ENCODE peak calls at places on chromosomes 5 and 9, in four cellular contexts. M is GM20000, D is endothelial cell, H is OCI-LY7. J is an unnamed sample.

GRCh38 chr5:138448481-138449398 is 9.9 kb downstream of the REEP2 start:
- DNase-seq in M (no peak), H (no peak), D (no peak), J (no peak)

GRCh38 chr9:13213998-13214397 is 65.5 kb downstream of the MPDZ start:
- DNase-seq in M (no peak), D (no peak), H (no peak), J (no peak)

GRCh38 chr5:179124853-179125788 is 64.9 kb downstream of the ZNF354C start:
- DNase-seq in H (no peak), D (no peak), M (no peak), J (no peak)

GRCh38 chr9:112783551-112783954 is 33.0 kb downstream of the SNX30 start:
- DNase-seq in H (no peak), M (no peak), D (no peak), J (no peak)

GRCh38 chr9:22030101-22030598 is 21.0 kb upstream of the CDKN2B start:
- DNase-seq in M (no peak), H (peak; percentile 56), D (no peak), J (no peak)

GRCh38 chr9:79012561-79012960 is 559.2 kb upstream of the TLE4 start:
- DNase-seq in H (no peak), M (no peak), D (no peak), J (no peak)

GRCh38 chr5:150603052-150603451 is 37.4 kb upstream of the SYNPO start:
- DNase-seq in H (no peak), M (no peak), D (no peak), J (no peak)

GRCh38 chr5:140362875-140363630 is 3.1 kb downstream of the SLC4A9 start:
- DNase-seq in D (peak; percentile 92), M (peak; percentile 83), H (peak; percentile 78), J (peak; percentile 93)

GRCh38 chr9:89872426-89872912 is 267.7 kb downstream of the GADD45G start:
- DNase-seq in D (no peak), M (no peak), H (no peak), J (no peak)

GRCh38 chr5:133487093-133487492 is 125.2 kb downstream of the FSTL4 start:
- DNase-seq in H (no peak), D (no peak), M (no peak), J (no peak)

GRCh38 chr5:143496928-143497327 is 93.4 kb upstream of the NR3C1 start:
- DNase-seq in H (no peak), M (no peak), D (no peak), J (no peak)

GRCh38 chr5:143499480-143500114 is 96.1 kb upstream of the NR3C1 start:
- DNase-seq in H (peak; percentile 16), D (no peak), M (no peak), J (no peak)

GRCh38 chr5:143498821-143499220 is 95.3 kb upstream of the NR3C1 start:
- DNase-seq in H (no peak), M (no peak), D (no peak), J (no peak)

GRCh38 chr5:143495823-143496275 is 92.4 kb upstream of the NR3C1 start:
- DNase-seq in H (no peak), D (no peak), M (no peak), J (no peak)

GRCh38 chr5:143497749-143498148 is 94.3 kb upstream of the NR3C1 start:
- DNase-seq in H (no peak), D (no peak), M (no peak), J (no peak)
- TF ChIP-seq CTCF in H (no peak), D (no peak), M (no peak), J (no peak)

DNA sequence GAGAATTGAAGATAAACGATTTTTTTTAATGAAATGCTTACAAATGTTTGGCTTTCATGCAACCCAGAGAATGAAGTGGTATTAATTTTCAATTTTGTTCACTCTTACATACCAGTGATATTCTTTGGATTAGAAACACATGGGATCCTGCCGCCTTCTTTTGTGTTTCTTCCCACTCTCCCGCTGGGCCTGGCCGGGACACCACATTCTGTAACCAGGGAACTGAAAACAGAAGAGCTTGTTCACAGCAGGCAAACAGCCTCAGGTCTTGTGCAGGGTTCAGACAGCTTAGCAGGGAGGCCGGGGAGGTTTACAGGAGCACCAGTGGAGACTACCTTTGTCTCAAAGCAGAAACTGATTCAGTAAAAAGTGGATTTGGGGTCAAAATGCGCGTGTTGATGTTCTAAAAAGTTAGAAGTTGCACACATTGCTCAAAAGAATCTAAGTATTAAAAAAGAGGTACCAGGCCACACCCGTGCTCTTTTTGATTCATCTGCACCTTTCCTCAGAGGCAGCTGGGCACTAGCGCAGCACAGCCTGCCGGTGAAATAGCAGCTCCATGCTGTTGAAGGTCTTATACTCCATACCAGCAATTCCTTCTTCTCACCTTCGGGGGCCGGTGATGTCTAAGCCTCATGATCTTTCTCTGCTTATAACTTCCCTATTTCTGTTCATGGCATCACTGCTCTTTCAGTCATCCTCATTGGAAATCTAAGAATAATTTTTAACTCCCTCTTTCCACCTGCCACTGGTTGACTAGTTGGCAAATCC is 67.1 kb downstream of the GRAMD2B start:
- DNase-seq in M (no peak), D (no peak), H (peak; percentile 19), J (no peak)
- TF ChIP-seq CTCF in M (no peak), D (no peak), H (peak; percentile 33), J (no peak)

GRCh38 chr9:132459661-132460060 is 49.6 kb downstream of the CFAP77 start:
- DNase-seq in M (no peak), H (no peak), D (no peak), J (no peak)

GRCh38 chr9:132460240-132460639 is 50.2 kb downstream of the CFAP77 start:
- DNase-seq in H (no peak), D (no peak), M (no peak), J (no peak)

GRCh38 chr9:132456241-132456640 is 46.2 kb downstream of the CFAP77 start:
- DNase-seq in D (no peak), H (no peak), M (no peak), J (no peak)

GRCh38 chr9:132457508-132457907 is 47.5 kb downstream of the CFAP77 start:
- DNase-seq in H (no peak), M (no peak), D (no peak), J (no peak)

GRCh38 chr9:132458432-132458831 is 48.4 kb downstream of the CFAP77 start:
- DNase-seq in M (no peak), H (no peak), D (no peak), J (no peak)
- TF ChIP-seq CTCF in M (no peak), H (no peak), D (no peak), J (no peak)

GRCh38 chr9:74958587-74958986 is 5.9 kb upstream of the C9orf40 start:
- DNase-seq in D (no peak), M (no peak), H (no peak), J (no peak)
- TF ChIP-seq CTCF in D (no peak), M (no peak), H (no peak), J (no peak)

GRCh38 chr9:71812385-71812784 is 44.1 kb upstream of the CEMIP2 start:
- DNase-seq in H (peak; percentile 22), D (no peak), M (no peak), J (no peak)
- TF ChIP-seq CTCF in H (peak; percentile 25), D (no peak), M (no peak), J (no peak)

GRCh38 chr9:116317503-116317902 is 163.9 kb downstream of the PAPPA start:
- DNase-seq in D (no peak), H (no peak), M (no peak), J (no peak)
- TF ChIP-seq CTCF in D (no peak), H (no peak), M (no peak), J (no peak)

GRCh38 chr9:71003346-71003745 is 118.1 kb downstream of the TRPM3 start:
- DNase-seq in H (no peak), M (no peak), D (no peak), J (no peak)

GRCh38 chr9:71001780-71002386 is 119.5 kb downstream of the TRPM3 start:
- DNase-seq in M (peak; percentile 11), H (peak; percentile 35), D (peak; percentile 23), J (peak; percentile 10)

GRCh38 chr9:70994582-70994981 is 126.8 kb downstream of the TRPM3 start:
- DNase-seq in H (no peak), D (no peak), M (no peak), J (no peak)

GRCh38 chr9:70995511-70995910 is 125.9 kb downstream of the TRPM3 start:
- DNase-seq in D (no peak), M (no peak), H (no peak), J (no peak)

GRCh38 chr9:70998962-70999361 is 122.5 kb downstream of the TRPM3 start:
- DNase-seq in D (no peak), M (no peak), H (no peak), J (no peak)
- TF ChIP-seq CTCF in D (no peak), M (no peak), H (no peak), J (no peak)

DNA sequence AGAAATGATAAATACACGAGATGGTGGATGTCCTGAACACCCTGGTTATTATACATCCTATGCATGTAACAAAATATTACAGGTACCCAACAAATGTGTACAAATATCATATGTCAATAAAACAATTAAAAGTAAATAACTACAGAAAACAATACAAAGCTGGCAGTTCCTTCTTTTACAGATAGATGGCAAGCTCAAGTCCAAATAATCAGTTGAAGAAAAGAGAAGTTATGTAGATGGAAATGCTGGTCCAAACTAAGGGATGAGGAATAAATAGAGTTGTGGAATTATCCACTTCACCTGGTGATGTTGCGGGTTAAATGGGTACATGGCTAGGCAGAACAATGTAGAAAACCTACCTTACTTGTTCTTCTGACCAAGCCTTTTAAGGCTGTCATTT is 79.4 kb downstream of the PALM2AKAP2 start:
- DNase-seq in M (no peak), D (no peak), H (no peak), J (no peak)
- TF ChIP-seq CTCF in M (no peak), D (peak; percentile 22), H (peak; percentile 65), J (no peak)

DNA sequence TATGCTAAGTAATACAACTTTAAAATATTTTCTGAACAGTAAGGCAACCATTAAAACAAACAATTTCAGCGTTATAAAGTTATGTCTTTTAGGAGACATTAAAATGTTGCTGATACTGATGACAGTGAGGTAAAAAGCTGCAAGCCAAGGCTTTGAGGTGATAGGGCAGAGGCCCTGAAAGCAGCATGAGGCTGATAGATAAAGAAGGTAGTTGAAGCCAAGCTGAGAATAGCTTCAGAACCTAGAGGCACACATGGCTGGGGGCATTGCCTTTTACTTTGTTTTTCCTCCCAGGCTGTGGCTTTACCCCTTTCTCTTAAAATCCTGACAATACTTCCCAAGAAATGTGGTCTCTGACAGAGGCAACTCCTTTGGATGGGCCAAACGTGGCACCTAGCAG is 149.0 kb upstream of the WWC1 start:
- DNase-seq in D (no peak), H (no peak), M (no peak), J (no peak)
- TF ChIP-seq CTCF in D (no peak), H (no peak), M (no peak), J (no peak)

J was measured in GM13976.